ENCODE peak calls at places on chromosome 14, in four cellular contexts. One of them, this sample, is unnamed.

GRCh38 chr14:99516156-99517045 is 35.2 kb downstream of the CCNK start:
- DNase-seq in WTC11: peak
- DNase-seq in GM12878: no peak
- DNase-seq in HepG2: no peak
- DNase-seq in this sample: no peak

GRCh38 chr14:100486025-100486828 is 101.0 kb downstream of the BEGAIN start:
- DNase-seq in HepG2: peak
- DNase-seq in WTC11: peak
- DNase-seq in GM12878: peak
- DNase-seq in this sample: peak

GRCh38 chr14:91116913-91117588 is 3.2 kb downstream of the DGLUCY start:
- DNase-seq in GM12878: no peak
- DNase-seq in HepG2: no peak
- DNase-seq in WTC11: no peak
- DNase-seq in this sample: no peak

GRCh38 chr14:77059276-77059934 is 30.9 kb upstream of the IRF2BPL start:
- DNase-seq in HepG2: peak
- DNase-seq in WTC11: peak
- DNase-seq in GM12878: no peak
- DNase-seq in this sample: peak

GRCh38 chr14:77607741-77608302 is 8.6 kb downstream of the SPTLC2 start:
- DNase-seq in GM12878: no peak
- DNase-seq in WTC11: no peak
- DNase-seq in HepG2: no peak
- DNase-seq in this sample: peak

GRCh38 chr14:68141531-68142088 is 322.0 kb downstream of the RAD51B start:
- DNase-seq in WTC11: no peak
- DNase-seq in GM12878: no peak
- DNase-seq in HepG2: no peak
- DNase-seq in this sample: no peak

GRCh38 chr14:43406936-43407335 is 1100.1 kb downstream of the FSCB start:
- DNase-seq in GM12878: no peak
- DNase-seq in WTC11: no peak
- DNase-seq in HepG2: no peak
- DNase-seq in this sample: no peak

GRCh38 chr14:75339059-75339458 is 60.4 kb downstream of the FOS start:
- DNase-seq in WTC11: no peak
- DNase-seq in HepG2: no peak
- DNase-seq in GM12878: no peak
- DNase-seq in this sample: no peak

GRCh38 chr14:89270439-89271227 is 146.4 kb downstream of the FOXN3 start:
- DNase-seq in WTC11: no peak
- DNase-seq in HepG2: no peak
- DNase-seq in GM12878: peak
- DNase-seq in this sample: no peak

GRCh38 chr14:53226553-53226952 is 73.4 kb upstream of the DDHD1 start:
- DNase-seq in WTC11: no peak
- DNase-seq in HepG2: no peak
- DNase-seq in GM12878: no peak
- DNase-seq in this sample: no peak

GRCh38 chr14:89331398-89331797 is 85.6 kb downstream of the FOXN3 start:
- DNase-seq in GM12878: peak
- DNase-seq in HepG2: no peak
- DNase-seq in WTC11: no peak
- DNase-seq in this sample: no peak

GRCh38 chr14:54440870-54441868 is at the start of gene CNIH1:
- DNase-seq in WTC11: peak
- DNase-seq in HepG2: peak
- DNase-seq in GM12878: peak
- DNase-seq in this sample: peak

GRCh38 chr14:21405097-21405496 is 21.3 kb upstream of the SUPT16H start:
- DNase-seq in HepG2: no peak
- DNase-seq in GM12878: no peak
- DNase-seq in WTC11: no peak
- DNase-seq in this sample: no peak

GRCh38 chr14:54567224-54567633 is 301 bp downstream of the SAMD4A start:
- DNase-seq in GM12878: no peak
- DNase-seq in WTC11: peak
- DNase-seq in HepG2: no peak
- DNase-seq in this sample: no peak

GRCh38 chr14:51448831-51449665 is 202.7 kb upstream of the FRMD6 start:
- DNase-seq in HepG2: no peak
- DNase-seq in GM12878: no peak
- DNase-seq in WTC11: no peak
- DNase-seq in this sample: no peak

GRCh38 chr14:106831322-106831720 is 1304.9 kb downstream of the TMEM121 start:
- DNase-seq in HepG2: peak
- DNase-seq in WTC11: peak
- DNase-seq in GM12878: no peak
- DNase-seq in this sample: no peak

GRCh38 chr14:75198291-75198933 is 22.0 kb upstream of the TMED10 start:
- DNase-seq in WTC11: no peak
- DNase-seq in HepG2: peak
- DNase-seq in GM12878: no peak
- DNase-seq in this sample: no peak

GRCh38 chr14:59123975-59124374 is 64.5 kb upstream of the DAAM1 start:
- DNase-seq in WTC11: no peak
- DNase-seq in GM12878: no peak
- DNase-seq in HepG2: no peak
- DNase-seq in this sample: no peak

GRCh38 chr14:84468153-84468552 is 1061.8 kb upstream of the FLRT2 start:
- DNase-seq in HepG2: no peak
- DNase-seq in GM12878: no peak
- DNase-seq in WTC11: no peak
- DNase-seq in this sample: no peak

GRCh38 chr14:100297320-100298300 is 8.6 kb downstream of the SLC25A29 start:
- DNase-seq in WTC11: no peak
- DNase-seq in HepG2: no peak
- DNase-seq in GM12878: peak
- DNase-seq in this sample: no peak

GRCh38 chr14:26765768-26766550 is 168.1 kb upstream of the NOVA1 start:
- DNase-seq in HepG2: no peak
- DNase-seq in WTC11: no peak
- DNase-seq in GM12878: no peak
- DNase-seq in this sample: no peak

GRCh38 chr14:95043732-95044462 is 113.4 kb downstream of the DICER1 start:
- DNase-seq in GM12878: no peak
- DNase-seq in WTC11: no peak
- DNase-seq in HepG2: no peak
- DNase-seq in this sample: no peak

GRCh38 chr14:100526632-100527031 is 60.6 kb downstream of the BEGAIN start:
- DNase-seq in HepG2: no peak
- DNase-seq in GM12878: no peak
- DNase-seq in WTC11: peak
- DNase-seq in this sample: no peak

GRCh38 chr14:85634205-85634604 is 104.3 kb downstream of the FLRT2 start:
- DNase-seq in HepG2: no peak
- DNase-seq in WTC11: no peak
- DNase-seq in GM12878: no peak
- DNase-seq in this sample: no peak

GRCh38 chr14:63875311-63875710 is 22.5 kb downstream of the SYNE2 start:
- DNase-seq in HepG2: no peak
- DNase-seq in GM12878: no peak
- DNase-seq in WTC11: no peak
- DNase-seq in this sample: no peak

GRCh38 chr14:69041783-69042182 is 62.7 kb upstream of the ACTN1 start:
- DNase-seq in HepG2: no peak
- DNase-seq in WTC11: no peak
- DNase-seq in GM12878: no peak
- DNase-seq in this sample: no peak

GRCh38 chr14:79562158-79562557 is 649.1 kb downstream of the DIO2 start:
- DNase-seq in GM12878: no peak
- DNase-seq in WTC11: no peak
- DNase-seq in HepG2: no peak
- DNase-seq in this sample: no peak

GRCh38 chr14:29927596-29928341 is at the start of gene PRKD1:
- DNase-seq in HepG2: peak
- DNase-seq in GM12878: no peak
- DNase-seq in WTC11: peak
- DNase-seq in this sample: peak

GRCh38 chr14:98498019-98498885 is 773.7 kb downstream of the BCL11B start:
- DNase-seq in GM12878: no peak
- DNase-seq in WTC11: no peak
- DNase-seq in HepG2: no peak
- DNase-seq in this sample: no peak

GRCh38 chr14:61527325-61528100 is 167.8 kb upstream of the HIF1A start:
- DNase-seq in GM12878: no peak
- DNase-seq in WTC11: no peak
- DNase-seq in HepG2: peak
- DNase-seq in this sample: peak

GRCh38 chr14:102570334-102570995 is 22.0 kb upstream of the RCOR1 start:
- DNase-seq in GM12878: no peak
- DNase-seq in WTC11: no peak
- DNase-seq in HepG2: peak
- DNase-seq in this sample: no peak
- TF ChIP-seq CBFB in GM12878: no peak
- TF ChIP-seq CBFB in WTC11: no peak
- TF ChIP-seq CBFB in HepG2: no peak
- TF ChIP-seq CBFB in this sample: no peak

DNA sequence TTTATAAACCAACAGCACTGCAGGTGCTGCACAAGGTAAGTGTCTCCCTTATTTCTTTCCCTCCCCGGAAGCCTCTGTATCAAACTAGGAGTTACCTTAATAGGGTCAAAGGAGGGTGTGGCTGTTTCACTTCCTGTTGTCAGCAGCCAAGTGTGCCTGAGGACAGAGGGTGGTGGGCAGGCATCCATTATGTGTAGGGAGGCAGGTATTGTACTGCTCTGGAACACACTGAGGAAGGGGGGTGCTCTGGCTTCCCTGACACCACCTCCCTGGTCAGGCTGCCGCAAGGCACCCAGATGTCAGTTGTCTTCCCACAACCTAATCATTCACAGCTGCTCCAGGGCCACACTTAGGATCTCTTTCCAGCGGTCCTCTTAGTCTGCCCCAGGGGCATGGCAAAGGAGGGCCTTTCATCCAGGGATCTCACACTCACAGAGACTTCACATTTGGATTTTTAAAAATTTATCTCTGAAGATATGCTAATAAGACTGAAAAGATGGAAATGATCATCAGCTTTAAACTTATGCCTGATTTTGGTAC is 132.0 kb upstream of the ARHGAP5 start:
- DNase-seq in WTC11: no peak
- DNase-seq in GM12878: no peak
- DNase-seq in HepG2: peak
- DNase-seq in this sample: no peak
- TF ChIP-seq CBFB in WTC11: no peak
- TF ChIP-seq CBFB in GM12878: no peak
- TF ChIP-seq CBFB in HepG2: peak
- TF ChIP-seq CBFB in this sample: no peak

GRCh38 chr14:92500491-92500941 is 13.1 kb upstream of the RIN3 start:
- DNase-seq in WTC11: no peak
- DNase-seq in GM12878: no peak
- DNase-seq in HepG2: peak
- DNase-seq in this sample: no peak
- TF ChIP-seq CBFB in WTC11: no peak
- TF ChIP-seq CBFB in GM12878: no peak
- TF ChIP-seq CBFB in HepG2: no peak
- TF ChIP-seq CBFB in this sample: no peak

GRCh38 chr14:92959189-92959531 is 36.2 kb downstream of the CHGA start:
- DNase-seq in GM12878: no peak
- DNase-seq in HepG2: no peak
- DNase-seq in WTC11: no peak
- DNase-seq in this sample: no peak
- TF ChIP-seq CBFB in GM12878: no peak
- TF ChIP-seq CBFB in HepG2: no peak
- TF ChIP-seq CBFB in WTC11: no peak
- TF ChIP-seq CBFB in this sample: no peak

GRCh38 chr14:57247283-57247682 is 21.4 kb downstream of the EXOC5 start:
- DNase-seq in WTC11: no peak
- DNase-seq in HepG2: no peak
- DNase-seq in GM12878: no peak
- DNase-seq in this sample: no peak

GRCh38 chr14:57244103-57244502 is 24.6 kb downstream of the EXOC5 start:
- DNase-seq in GM12878: no peak
- DNase-seq in WTC11: no peak
- DNase-seq in HepG2: no peak
- DNase-seq in this sample: no peak

GRCh38 chr14:57245941-57246340 is 22.8 kb downstream of the EXOC5 start:
- DNase-seq in WTC11: no peak
- DNase-seq in GM12878: no peak
- DNase-seq in HepG2: no peak
- DNase-seq in this sample: no peak
- TF ChIP-seq CBFB in WTC11: no peak
- TF ChIP-seq CBFB in GM12878: no peak
- TF ChIP-seq CBFB in HepG2: no peak
- TF ChIP-seq CBFB in this sample: no peak

GRCh38 chr14:96203635-96204034 is 1.0 kb upstream of the BDKRB2 start:
- DNase-seq in GM12878: no peak
- DNase-seq in HepG2: no peak
- DNase-seq in WTC11: no peak
- DNase-seq in this sample: no peak

GRCh38 chr14:96202441-96203094 is 2.1 kb upstream of the BDKRB2 start:
- DNase-seq in HepG2: no peak
- DNase-seq in GM12878: no peak
- DNase-seq in WTC11: no peak
- DNase-seq in this sample: no peak

GRCh38 chr14:96203116-96203515 is 1.5 kb upstream of the BDKRB2 start:
- DNase-seq in WTC11: no peak
- DNase-seq in GM12878: no peak
- DNase-seq in HepG2: no peak
- DNase-seq in this sample: no peak

GRCh38 chr14:96201157-96201556 is 3.5 kb upstream of the BDKRB2 start:
- DNase-seq in GM12878: no peak
- DNase-seq in WTC11: no peak
- DNase-seq in HepG2: no peak
- DNase-seq in this sample: no peak

DNA sequence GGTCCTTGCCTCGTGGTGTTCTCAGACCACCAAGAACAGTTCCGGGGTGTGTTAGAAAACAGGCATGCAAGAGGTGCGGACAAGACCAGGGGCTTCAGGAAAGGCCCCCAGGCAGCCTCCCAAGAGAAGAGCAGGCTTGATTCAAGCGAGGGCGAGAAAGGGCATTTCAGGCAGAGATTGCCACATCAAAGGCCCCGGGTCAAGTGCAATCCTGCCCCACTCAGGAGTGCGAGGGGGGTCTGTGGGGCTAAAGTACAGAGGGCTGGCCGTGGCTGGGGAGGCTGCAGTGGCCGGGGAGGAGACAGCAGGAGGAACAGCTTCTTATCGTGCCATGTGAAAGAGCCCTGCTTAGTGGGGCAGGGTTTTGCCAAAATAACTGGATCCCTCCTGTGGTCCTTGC is 2.7 kb upstream of the BDKRB2 start:
- DNase-seq in GM12878: no peak
- DNase-seq in HepG2: no peak
- DNase-seq in WTC11: no peak
- DNase-seq in this sample: no peak
- TF ChIP-seq CBFB in GM12878: no peak
- TF ChIP-seq CBFB in HepG2: no peak
- TF ChIP-seq CBFB in WTC11: no peak
- TF ChIP-seq CBFB in this sample: no peak